ENCODE peak calls at places on chromosomes 5 and 9, in four cellular contexts. U, F, D and W are unnamed samples.

GRCh38 chr5:123083298-123083697 is 5.7 kb upstream of the PRDM6 start:
- DNase-seq in F (no peak), D (no peak), U (no peak), W (no peak)

GRCh38 chr5:28014779-28015178 is 976.4 kb upstream of the CDH9 start:
- DNase-seq in D (peak), F (peak), U (no peak), W (no peak)

GRCh38 chr5:69225859-69226258 is 8.8 kb upstream of the CDK7 start:
- DNase-seq in U (no peak), D (no peak), F (no peak), W (no peak)

GRCh38 chr5:95647886-95648860 is 1.6 kb downstream of the RFESD start:
- DNase-seq in F (peak), U (peak), D (no peak), W (no peak)

GRCh38 chr5:132458226-132458560 is 32.4 kb downstream of the IRF1 start:
- DNase-seq in U (peak), F (no peak), D (no peak), W (no peak)

GRCh38 chr9:96067004-96067403 is 191.5 kb downstream of the ERCC6L2 start:
- DNase-seq in F (peak), U (no peak), D (no peak), W (no peak)

GRCh38 chr5:95734916-95735315 is 3.8 kb downstream of the RHOBTB3 start:
- DNase-seq in U (peak), F (peak), D (no peak), W (no peak)

GRCh38 chr5:104088876-104089778 is 526.5 kb upstream of the NUDT12 start:
- DNase-seq in F (no peak), U (peak), D (no peak), W (no peak)

GRCh38 chr5:178612299-178612698 is 14.6 kb downstream of the CLK4 start:
- DNase-seq in D (no peak), F (no peak), U (no peak), W (no peak)

GRCh38 chr9:130144703-130145102 is 27.5 kb upstream of the NCS1 start:
- DNase-seq in D (no peak), U (no peak), F (no peak), W (no peak)

GRCh38 chr9:114287001-114287762 is 35.7 kb upstream of the ORM1 start:
- DNase-seq in D (no peak), F (no peak), U (no peak), W (no peak)

GRCh38 chr5:75568202-75568601 is 43.1 kb upstream of the ANKDD1B start:
- DNase-seq in F (no peak), D (no peak), U (no peak), W (no peak)
- TF ChIP-seq CTCF in F (no peak), D (no peak), U (no peak), W (no peak)

GRCh38 chr9:20326516-20326915 is 295.8 kb downstream of the MLLT3 start:
- DNase-seq in D (no peak), U (no peak), F (no peak), W (no peak)
- TF ChIP-seq CTCF in D (no peak), U (no peak), F (no peak), W (no peak)

DNA sequence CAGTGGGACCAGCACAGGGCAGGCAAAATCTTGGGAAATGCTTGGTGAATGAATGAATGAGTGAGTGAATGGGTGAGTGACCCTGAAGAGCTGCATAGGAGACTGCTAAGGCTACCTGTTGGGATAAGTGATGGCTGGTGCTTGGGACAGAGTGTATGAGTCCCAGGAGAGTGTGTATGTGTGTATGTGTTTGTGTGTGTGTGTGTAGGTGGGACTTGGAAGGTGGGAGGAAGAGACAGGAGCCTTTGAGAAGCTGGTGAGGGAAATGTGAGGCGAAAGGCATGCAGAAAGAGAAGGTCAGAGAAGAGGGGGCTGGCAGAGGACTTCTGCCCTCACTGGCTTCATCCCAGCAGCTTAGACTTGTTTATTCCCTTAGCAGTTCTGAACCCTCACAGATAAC is 33.3 kb upstream of the FOXE1 start:
- DNase-seq in F (no peak), U (no peak), D (no peak), W (no peak)
- TF ChIP-seq CTCF in F (no peak), U (no peak), D (no peak), W (no peak)

GRCh38 chr9:68705636-68706578 is 867 bp downstream of the PIP5K1B start:
- DNase-seq in U (no peak), D (no peak), F (peak), W (peak)
- TF ChIP-seq CTCF in U (no peak), D (no peak), F (no peak), W (no peak)